ENCODE peak calls at places on chromosomes 3 and 15, in ten cellular contexts. T is ELF-1; P is head of caudate nucleus; O is stimulated activated CD4-positive, alpha-beta T cell treated with anti-CD3 and anti-CD28 coated beads, Interleukin-2, amount 100 ng/mL, for 48 hours; M is astrocyte of the spinal cord; I is ovary; L is cardiac fibroblast; G is MCF 10A; Y is fibroblast of lung; F is aorta. H is an unnamed sample.

GRCh38 chr3:138936763-138937689 is 9.9 kb downstream of the FOXL2 start:
- DNase-seq in T (peak; percentile 34), P (no peak), O (no peak), M (no peak), I (peak; percentile 85), L (no peak), G (no peak), Y (no peak), F (no peak), H (no peak)

GRCh38 chr3:177754508-177754921 is 557.2 kb upstream of the TBL1XR1 start:
- DNase-seq in T (no peak), P (no peak), O (no peak), M (peak; percentile 45), I (no peak), L (no peak), G (no peak), Y (no peak), F (no peak), H (no peak)

GRCh38 chr15:69346112-69346511 is 47.4 kb downstream of the PAQR5 start:
- DNase-seq in T (no peak), P (no peak), O (no peak), M (peak; percentile 5), I (no peak), L (no peak), G (peak; percentile 2), Y (peak; percentile 25), F (no peak), H (no peak)

GRCh38 chr3:49007068-49007770 is at the start of gene WDR6:
- DNase-seq in T (peak; percentile 99), P (peak; percentile 88), O (peak; percentile 94), M (peak; percentile 99), I (peak; percentile 99), L (peak; percentile 99), G (peak; percentile 98), Y (peak; percentile 97), F (peak; percentile 98), H (peak; percentile 97)

GRCh38 chr3:142263126-142263525 is 37.7 kb upstream of the GK5 start:
- DNase-seq in T (no peak), P (no peak), O (no peak), M (no peak), I (no peak), L (no peak), G (no peak), Y (no peak), F (no peak), H (peak; percentile 29)

GRCh38 chr3:53092942-53093341 is 37.3 kb downstream of the RFT1 start:
- DNase-seq in T (no peak), P (no peak), O (no peak), M (no peak), I (no peak), L (peak; percentile 34), G (no peak), Y (no peak), F (peak; percentile 12), H (no peak)

GRCh38 chr3:36941658-36942057 is 3.2 kb downstream of the TRANK1 start:
- DNase-seq in T (no peak), P (no peak), O (no peak), M (no peak), I (no peak), L (peak; percentile 43), G (no peak), Y (peak; percentile 56), F (no peak), H (peak; percentile 19)

GRCh38 chr3:55511895-55512585 is 24.9 kb upstream of the WNT5A start:
- DNase-seq in T (no peak), P (no peak), O (no peak), M (peak; percentile 70), I (no peak), L (peak; percentile 58), G (no peak), Y (peak; percentile 83), F (no peak), H (no peak)

GRCh38 chr3:58217209-58217811 is 6.5 kb upstream of the DNASE1L3 start:
- DNase-seq in T (peak; percentile 91), P (peak; percentile 62), O (peak; percentile 53), M (peak; percentile 86), I (peak; percentile 61), L (peak; percentile 73), G (peak; percentile 94), Y (peak; percentile 67), F (peak; percentile 90), H (peak; percentile 90)

GRCh38 chr15:85749261-85750151 is 45.2 kb downstream of the KLHL25 start:
- DNase-seq in T (no peak), P (no peak), O (no peak), M (no peak), I (peak; percentile 68), L (peak; percentile 58), G (no peak), Y (peak; percentile 29), F (no peak), H (no peak)

GRCh38 chr3:112773864-112774263 is 72.8 kb downstream of the CD200R1L start:
- DNase-seq in T (no peak), P (no peak), O (no peak), M (peak; percentile 46), I (no peak), L (no peak), G (peak; percentile 81), Y (no peak), F (no peak), H (peak; percentile 68)

GRCh38 chr15:91921188-91921820 is 67.8 kb downstream of the SLCO3A1 start:
- DNase-seq in T (no peak), P (no peak), O (no peak), M (no peak), I (no peak), L (peak; percentile 54), G (no peak), Y (no peak), F (no peak), H (no peak)

GRCh38 chr15:36161781-36162212 is 417.6 kb upstream of the CDIN1 start:
- DNase-seq in T (peak; percentile 51), P (no peak), O (no peak), M (peak; percentile 24), I (no peak), L (peak; percentile 91), G (peak; percentile 49), Y (peak; percentile 31), F (no peak), H (no peak)

GRCh38 chr3:126197854-126198584 is 17.6 kb upstream of the ALDH1L1 start:
- DNase-seq in T (peak; percentile 77), P (peak; percentile 48), O (peak; percentile 41), M (peak; percentile 56), I (peak; percentile 74), L (peak; percentile 80), G (peak; percentile 68), Y (peak; percentile 65), F (peak; percentile 79), H (peak; percentile 73)

GRCh38 chr3:174775603-174776002 is 83.5 kb upstream of the NAALADL2 start:
- DNase-seq in T (peak; percentile 14), P (no peak), O (no peak), M (peak; percentile 16), I (no peak), L (peak; percentile 88), G (no peak), Y (no peak), F (no peak), H (no peak)

GRCh38 chr15:48891229-48891765 is 13.4 kb downstream of the EID1 start:
- DNase-seq in T (no peak), P (no peak), O (no peak), M (peak; percentile 17), I (no peak), L (no peak), G (no peak), Y (peak; percentile 11), F (no peak), H (no peak)

GRCh38 chr3:120678331-120678845 is 3.7 kb downstream of the HGD start:
- DNase-seq in T (peak; percentile 40), P (no peak), O (no peak), M (peak; percentile 78), I (peak; percentile 59), L (peak; percentile 88), G (peak; percentile 93), Y (peak; percentile 86), F (peak; percentile 48), H (peak; percentile 51)

GRCh38 chr3:23840521-23840920 is 34.8 kb downstream of the UBE2E1 start:
- DNase-seq in T (peak; percentile 37), P (no peak), O (no peak), M (no peak), I (no peak), L (no peak), G (no peak), Y (no peak), F (no peak), H (no peak)

GRCh38 chr3:177973241-177973840 is 562.9 kb upstream of the KCNMB2 start:
- DNase-seq in T (no peak), P (no peak), O (no peak), M (peak; percentile 58), I (no peak), L (no peak), G (peak; percentile 18), Y (peak; percentile 26), F (no peak), H (no peak)

GRCh38 chr3:197376020-197376419 is 77.6 kb upstream of the DLG1 start:
- DNase-seq in T (no peak), P (no peak), O (no peak), M (no peak), I (no peak), L (no peak), G (peak; percentile 79), Y (no peak), F (no peak), H (peak; percentile 32)

GRCh38 chr3:50450135-50450911 is 53.1 kb downstream of the CACNA2D2 start:
- DNase-seq in T (no peak), P (peak; percentile 50), O (peak; percentile 50), M (peak; percentile 78), I (peak; percentile 40), L (peak; percentile 37), G (no peak), Y (peak; percentile 21), F (peak; percentile 91), H (no peak)

GRCh38 chr3:66047321-66048050 is 8.8 kb upstream of the MAGI1 start:
- DNase-seq in T (no peak), P (no peak), O (no peak), M (peak; percentile 36), I (peak; percentile 42), L (peak; percentile 94), G (peak; percentile 34), Y (peak; percentile 64), F (peak; percentile 74), H (peak; percentile 44)

GRCh38 chr15:56837281-56837680 is 81.2 kb upstream of the TCF12 start:
- DNase-seq in T (no peak), P (no peak), O (no peak), M (peak; percentile 54), I (no peak), L (peak; percentile 37), G (no peak), Y (peak; percentile 11), F (no peak), H (no peak)